ENCODE peak calls at places on chromosomes 5 and 9, in four cellular contexts. Z is GM12878, P is HL-60, M is K562. C is an unnamed sample.

GRCh38 chr5:153938131-153938842 is 100.4 kb downstream of the FAM114A2 start:
- DNase-seq in M (no peak), Z (no peak), P (no peak), C (no peak)

GRCh38 chr5:108193021-108193795 is 188.7 kb downstream of the FBXL17 start:
- DNase-seq in M (no peak), Z (no peak), P (no peak), C (no peak)

GRCh38 chr9:21454149-21454548 is 13.9 kb downstream of the IFNA1 start:
- DNase-seq in P (no peak), Z (no peak), M (no peak), C (no peak)

GRCh38 chr5:33401482-33402390 is 39.0 kb upstream of the TARS1 start:
- DNase-seq in M (no peak), Z (no peak), P (no peak), C (no peak)

GRCh38 chr5:159469496-159470370 is 139.4 kb upstream of the IL12B start:
- DNase-seq in M (no peak), Z (no peak), P (no peak), C (no peak)

GRCh38 chr5:35785601-35786085 is 71.0 kb upstream of the IL7R start:
- DNase-seq in M (no peak), Z (no peak), P (peak), C (no peak)

GRCh38 chr9:9557804-9558334 is 1054.9 kb downstream of the PTPRD start:
- DNase-seq in P (no peak), Z (no peak), M (no peak), C (no peak)

GRCh38 chr5:179608131-179608581 is 15.3 kb downstream of the HNRNPH1 start:
- DNase-seq in Z (no peak), M (no peak), P (no peak), C (no peak)

GRCh38 chr5:135063511-135064234 is 29.6 kb upstream of the PITX1 start:
- DNase-seq in M (peak), Z (no peak), P (no peak), C (no peak)

GRCh38 chr9:447230-448025 is 232.8 kb downstream of the DOCK8 start:
- DNase-seq in Z (no peak), M (peak), P (no peak), C (peak)

GRCh38 chr9:10612649-10613398 is at the start of gene PTPRD:
- DNase-seq in P (no peak), Z (no peak), M (peak), C (peak)

GRCh38 chr5:126866837-126867236 is 89.9 kb downstream of the LMNB1 start:
- DNase-seq in P (no peak), Z (no peak), M (no peak), C (no peak)

GRCh38 chr9:105065119-105066088 is 137.4 kb upstream of the ABCA1 start:
- DNase-seq in M (no peak), Z (no peak), P (no peak), C (no peak)

GRCh38 chr5:115457574-115457973 is 87.0 kb downstream of the FEM1C start:
- DNase-seq in Z (no peak), P (no peak), M (no peak), C (no peak)

GRCh38 chr9:134630393-134630790 is 11.2 kb upstream of the COL5A1 start:
- DNase-seq in M (no peak), Z (no peak), P (no peak), C (no peak)

GRCh38 chr5:57718155-57718554 is 235.5 kb upstream of the ACTBL2 start:
- DNase-seq in Z (no peak), M (no peak), P (no peak), C (no peak)

GRCh38 chr5:56516936-56517521 is 283.9 kb upstream of the ANKRD55 start:
- DNase-seq in P (no peak), Z (no peak), M (no peak), C (no peak)

GRCh38 chr9:116237456-116237855 is 83.9 kb downstream of the PAPPA start:
- DNase-seq in M (no peak), Z (no peak), P (no peak), C (no peak)

GRCh38 chr5:40973364-40974004 is 64.2 kb downstream of the C7 start:
- DNase-seq in M (no peak), P (no peak), Z (no peak), C (no peak)

GRCh38 chr5:80466669-80467485 is 21.0 kb upstream of the FAM151B start:
- DNase-seq in M (no peak), P (peak), Z (no peak), C (no peak)

GRCh38 chr5:160198886-160199409 is 30.4 kb upstream of the FABP6 start:
- DNase-seq in Z (no peak), P (no peak), M (no peak), C (no peak)

GRCh38 chr5:134957920-134958608 is 9.6 kb upstream of the CATSPER3 start:
- DNase-seq in Z (no peak), M (no peak), P (no peak), C (no peak)

GRCh38 chr9:82606761-82607382 is 456.1 kb downstream of the RASEF start:
- DNase-seq in P (peak), M (no peak), Z (peak), C (no peak)

GRCh38 chr9:129561594-129562281 is 59.2 kb downstream of the C9orf50 start:
- DNase-seq in Z (no peak), P (no peak), M (no peak), C (no peak)

GRCh38 chr9:18658764-18659705 is 185.1 kb downstream of the ADAMTSL1 start:
- DNase-seq in M (no peak), Z (no peak), P (no peak), C (no peak)

GRCh38 chr5:119357309-119357708 is 1.5 kb downstream of the TNFAIP8 start:
- DNase-seq in M (no peak), P (no peak), Z (no peak), C (no peak)

GRCh38 chr9:136602193-136602885 is 56.5 kb upstream of the NOTCH1 start:
- DNase-seq in P (peak), Z (no peak), M (no peak), C (no peak)

GRCh38 chr5:140882591-140882899 is 621 bp downstream of the PCDHA13 start:
- DNase-seq in M (no peak), Z (no peak), P (no peak), C (no peak)

GRCh38 chr9:6564370-6564769 is 81.2 kb downstream of the GLDC start:
- DNase-seq in M (no peak), Z (no peak), P (no peak), C (no peak)

GRCh38 chr5:371811-372555 is 50.5 kb downstream of the AHRR start:
- DNase-seq in M (no peak), P (peak), Z (no peak), C (no peak)

GRCh38 chr5:141245250-141245717 is at the start of gene PCDHB15:
- DNase-seq in P (no peak), M (peak), Z (no peak), C (no peak)

GRCh38 chr9:20989923-20990341 is 41.5 kb downstream of the HACD4 start:
- DNase-seq in Z (no peak), P (peak), M (no peak), C (no peak)

GRCh38 chr5:169165052-169165451 is 135.9 kb downstream of the SLIT3 start:
- DNase-seq in M (no peak), P (no peak), Z (no peak), C (no peak)

GRCh38 chr9:35791321-35791921 is at the start of gene NPR2:
- DNase-seq in Z (no peak), P (no peak), M (no peak), C (no peak)

GRCh38 chr9:113851860-113852259 is 24.2 kb upstream of the ZNF618 start:
- DNase-seq in P (no peak), Z (no peak), M (no peak), C (no peak)

GRCh38 chr9:137607141-137607857 is 1.8 kb downstream of the ARRDC1 start:
- DNase-seq in P (no peak), M (no peak), Z (no peak), C (no peak)

GRCh38 chr9:16100596-16101091 is 547.8 kb downstream of the CCDC171 start:
- DNase-seq in P (no peak), M (no peak), Z (no peak), C (no peak)

GRCh38 chr9:91465420-91465819 is 41.8 kb upstream of the NFIL3 start:
- DNase-seq in P (no peak), Z (no peak), M (no peak), C (no peak)

GRCh38 chr5:127586371-127586770 is 62.5 kb upstream of the CTXN3 start:
- DNase-seq in M (no peak), P (no peak), Z (peak), C (no peak)

GRCh38 chr5:123916331-123917121 is 404.5 kb downstream of the CSNK1G3 start:
- DNase-seq in M (no peak), Z (no peak), P (no peak), C (no peak)
- TF ChIP-seq SPI1 in M (no peak), Z (no peak), P (no peak), C (no peak)

DNA sequence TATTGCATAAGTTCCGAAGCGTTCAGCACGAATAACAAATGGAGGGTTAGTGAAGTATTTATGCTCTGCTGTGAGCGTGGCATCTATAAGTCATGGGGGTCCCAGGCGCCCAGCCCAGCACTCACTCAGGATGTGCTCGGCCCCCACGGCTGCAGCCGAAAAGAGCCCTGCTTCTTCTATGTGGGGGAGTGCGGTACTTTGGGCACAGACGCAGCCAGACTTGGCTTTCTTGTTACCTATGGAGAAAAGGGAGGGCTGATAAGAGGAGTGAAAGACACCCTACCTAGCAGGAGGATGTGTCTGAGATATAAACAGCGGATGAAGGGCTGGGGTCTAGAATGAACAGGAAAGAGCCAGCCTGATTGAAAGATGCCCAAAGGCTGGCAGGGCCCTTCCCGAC is 51.4 kb downstream of the MRPL36 start:
- DNase-seq in M (no peak), P (no peak), Z (no peak), C (no peak)
- TF ChIP-seq SPI1 in M (no peak), P (no peak), Z (no peak), C (no peak)

GRCh38 chr5:61053937-61054336 is 108.3 kb downstream of the SMIM15 start:
- DNase-seq in M (no peak), Z (no peak), P (no peak), C (no peak)

GRCh38 chr5:61052870-61053269 is 107.9 kb downstream of the NDUFAF2 start:
- DNase-seq in M (no peak), P (no peak), Z (no peak), C (no peak)

GRCh38 chr5:61048534-61048933 is 103.5 kb downstream of the NDUFAF2 start:
- DNase-seq in M (no peak), P (no peak), Z (no peak), C (no peak)

GRCh38 chr5:61047346-61047745 is 102.3 kb downstream of the NDUFAF2 start:
- DNase-seq in M (no peak), P (no peak), Z (no peak), C (no peak)

GRCh38 chr5:61051267-61051666 is 106.3 kb downstream of the NDUFAF2 start:
- DNase-seq in M (no peak), P (no peak), Z (no peak), C (no peak)
- TF ChIP-seq SPI1 in M (no peak), P (no peak), Z (no peak), C (no peak)

GRCh38 chr9:94779693-94780290 is 53.3 kb downstream of the AOPEP start:
- DNase-seq in P (no peak), Z (no peak), M (no peak), C (no peak)

GRCh38 chr9:94782367-94783120 is 56.0 kb downstream of the AOPEP start:
- DNase-seq in M (no peak), Z (no peak), P (no peak), C (no peak)

GRCh38 chr9:94783121-94783664 is 56.7 kb downstream of the AOPEP start:
- DNase-seq in M (no peak), P (no peak), Z (peak), C (no peak)

GRCh38 chr9:94780516-94780950 is 54.0 kb downstream of the AOPEP start:
- DNase-seq in M (no peak), P (no peak), Z (no peak), C (no peak)

DNA sequence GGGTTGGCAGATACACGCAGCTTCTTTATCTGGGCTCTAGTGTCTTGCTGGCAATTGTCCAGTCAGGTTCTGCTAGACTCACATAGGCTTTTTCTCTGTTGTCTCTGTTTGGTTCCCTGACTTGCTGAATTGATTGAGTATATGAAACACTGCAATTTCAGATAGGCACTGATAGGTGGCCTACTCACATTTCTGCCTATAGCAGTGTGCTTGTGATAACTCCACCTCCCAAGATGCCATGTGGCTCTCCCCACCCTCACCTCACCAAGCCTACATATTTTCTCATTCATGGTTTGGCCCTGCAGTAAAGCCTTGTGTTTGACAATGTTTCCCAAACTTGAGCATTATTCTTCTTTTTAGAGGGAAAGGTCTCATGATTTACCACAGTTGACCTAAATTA is 52.6 kb downstream of the AOPEP start:
- DNase-seq in Z (no peak), P (no peak), M (no peak), C (no peak)
- TF ChIP-seq SPI1 in Z (no peak), P (no peak), M (no peak), C (no peak)

DNA sequence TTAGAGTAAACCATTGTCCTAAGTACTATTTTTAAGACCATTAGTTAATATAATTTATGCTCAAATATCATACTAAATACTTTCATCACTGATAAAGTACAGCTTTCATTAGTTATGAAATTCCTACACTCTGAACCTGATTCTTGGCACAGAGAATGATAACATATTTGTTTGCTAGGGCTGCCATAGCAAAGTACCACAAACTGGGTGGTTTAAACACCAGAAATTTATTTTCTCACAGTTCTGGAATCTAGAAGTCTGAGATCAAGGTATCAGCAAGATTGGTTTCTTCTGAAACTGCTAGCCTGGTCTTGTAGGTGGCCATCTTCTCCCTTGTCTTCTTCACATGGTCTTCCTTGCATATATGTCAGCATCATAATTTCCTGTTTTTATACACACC is 608.4 kb downstream of the TLE1 start:
- DNase-seq in Z (no peak), M (no peak), P (no peak), C (no peak)
- TF ChIP-seq SPI1 in Z (no peak), M (no peak), P (no peak), C (no peak)

DNA sequence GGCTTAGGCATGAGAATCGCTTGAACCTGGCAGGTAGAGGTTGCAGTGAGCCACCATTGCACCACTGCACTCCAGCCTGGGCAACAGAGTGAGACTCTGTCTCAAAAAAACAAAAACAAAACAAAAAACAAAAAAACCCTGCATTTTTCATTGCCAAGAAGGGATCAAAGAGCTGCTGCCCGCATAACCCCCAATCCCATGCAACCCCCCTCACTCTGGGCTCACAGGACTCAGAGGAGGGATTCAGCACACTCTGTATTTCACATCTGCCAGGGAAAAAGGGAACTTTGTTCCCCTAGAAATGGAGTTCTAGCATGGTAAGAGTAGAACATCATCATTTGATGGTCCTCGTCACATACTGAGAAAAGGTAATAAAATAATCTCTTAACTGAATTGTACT is 153.9 kb upstream of the GNA14 start:
- DNase-seq in P (no peak), M (no peak), Z (no peak), C (no peak)
- TF ChIP-seq SPI1 in P (no peak), M (no peak), Z (no peak), C (no peak)

GRCh38 chr9:124852829-124853531 is at the start of gene WDR38:
- DNase-seq in Z (no peak), M (peak), P (no peak), C (peak)
- TF ChIP-seq SPI1 in Z (no peak), M (no peak), P (no peak), C (no peak)

GRCh38 chr9:126487856-126488255 is 125.9 kb upstream of the LMX1B start:
- DNase-seq in P (no peak), Z (no peak), M (no peak), C (no peak)

GRCh38 chr9:126488881-126489404 is 124.8 kb upstream of the LMX1B start:
- DNase-seq in Z (no peak), P (no peak), M (no peak), C (no peak)

GRCh38 chr9:126491256-126491879 is 122.4 kb upstream of the LMX1B start:
- DNase-seq in Z (no peak), P (no peak), M (peak), C (no peak)

GRCh38 chr9:126488310-126488709 is 125.4 kb upstream of the LMX1B start:
- DNase-seq in Z (no peak), M (no peak), P (no peak), C (no peak)

DNA sequence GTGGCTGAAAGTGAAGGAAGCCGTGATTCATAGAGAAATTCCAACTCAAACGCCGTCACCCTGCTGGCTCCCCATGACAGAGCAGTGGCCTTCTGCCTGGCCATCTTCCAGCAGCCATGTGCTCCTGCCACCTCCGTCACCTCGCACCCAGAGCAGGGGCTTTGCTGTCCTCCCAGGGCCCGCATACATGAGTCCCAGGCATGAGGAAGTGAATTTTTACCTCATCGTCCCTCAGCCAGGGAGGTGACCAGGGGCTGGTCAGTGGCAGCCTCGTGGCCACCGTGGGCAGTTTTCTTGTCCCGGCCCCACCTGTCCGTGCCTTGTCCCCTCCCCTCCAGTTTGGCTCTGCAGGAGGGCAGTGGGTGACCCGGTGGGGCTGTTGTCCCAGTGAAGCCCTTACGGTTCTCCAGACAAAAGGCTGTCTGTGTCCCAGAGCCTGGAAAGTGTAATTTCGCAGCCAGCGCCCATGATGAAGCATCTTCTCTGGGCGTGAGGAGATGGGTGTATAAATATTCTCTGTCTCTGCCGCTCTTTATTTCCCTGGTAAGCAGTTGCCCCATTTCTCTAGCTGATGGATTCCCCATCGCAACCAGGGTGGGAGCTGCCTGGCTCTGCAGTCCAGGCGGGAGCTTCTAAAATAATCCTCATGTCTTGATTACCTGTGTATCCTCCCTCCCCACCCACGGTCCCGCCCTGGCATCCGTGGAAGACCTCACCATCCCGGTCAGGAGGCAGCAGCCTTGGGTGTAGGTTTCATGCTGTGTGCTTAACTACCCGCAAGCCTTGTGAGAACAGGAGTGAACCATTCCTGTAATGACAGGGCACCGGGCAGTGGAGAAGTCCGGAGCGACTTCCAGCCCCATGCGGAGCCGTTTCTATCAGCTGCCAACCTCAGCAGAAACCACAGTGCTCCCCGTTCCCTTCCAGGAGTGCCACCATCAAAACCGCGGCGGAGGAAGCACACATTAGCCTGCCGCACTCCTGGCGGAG is 123.8 kb upstream of the LMX1B start:
- DNase-seq in P (no peak), Z (no peak), M (no peak), C (no peak)
- TF ChIP-seq SPI1 in P (peak), Z (no peak), M (no peak), C (no peak)